ENCODE peak calls at places on chromosomes 2 and 18, in four cellular contexts. One of them, this sample, is unnamed. For H3K4me1, the result is how much of the 10 kb centered on the place peaks cover.

GRCh38 chr2:127663566-127664064 is 11.7 kb downstream of the LIMS2 start:
- DNase-seq in DND-41: no peak
- DNase-seq in left ventricle myocardium inferior: no peak
- DNase-seq in upper lobe of right lung: peak
- DNase-seq in this sample: no peak

GRCh38 chr2:198314559-198315153 is 510.3 kb downstream of the PLCL1 start:
- DNase-seq in DND-41: no peak
- DNase-seq in left ventricle myocardium inferior: no peak
- DNase-seq in upper lobe of right lung: no peak
- DNase-seq in this sample: no peak

GRCh38 chr2:159071190-159071915 is 102.9 kb downstream of the TANC1 start:
- DNase-seq in DND-41: no peak
- DNase-seq in left ventricle myocardium inferior: no peak
- DNase-seq in upper lobe of right lung: no peak
- DNase-seq in this sample: no peak

GRCh38 chr2:195861821-195862220 is 204.8 kb downstream of the SLC39A10 start:
- DNase-seq in DND-41: no peak
- DNase-seq in left ventricle myocardium inferior: no peak
- DNase-seq in upper lobe of right lung: no peak
- DNase-seq in this sample: no peak

GRCh38 chr2:113117594-113118262 is 9.7 kb upstream of the IL1RN start:
- DNase-seq in DND-41: no peak
- DNase-seq in left ventricle myocardium inferior: no peak
- DNase-seq in upper lobe of right lung: no peak
- DNase-seq in this sample: peak

GRCh38 chr2:88818381-88818780 is 126.9 kb downstream of the RPIA start:
- DNase-seq in DND-41: no peak
- DNase-seq in left ventricle myocardium inferior: no peak
- DNase-seq in upper lobe of right lung: no peak
- DNase-seq in this sample: no peak

GRCh38 chr2:121790276-121790956 is 35.0 kb downstream of the TSN start:
- DNase-seq in DND-41: no peak
- DNase-seq in left ventricle myocardium inferior: no peak
- DNase-seq in upper lobe of right lung: no peak
- DNase-seq in this sample: no peak

GRCh38 chr18:67783215-67783946 is 266.9 kb upstream of the DSEL start:
- DNase-seq in DND-41: no peak
- DNase-seq in left ventricle myocardium inferior: no peak
- DNase-seq in upper lobe of right lung: no peak
- DNase-seq in this sample: no peak

GRCh38 chr18:46623541-46623940 is 33.5 kb downstream of the LOXHD1 start:
- DNase-seq in DND-41: peak
- DNase-seq in left ventricle myocardium inferior: peak
- DNase-seq in upper lobe of right lung: no peak
- DNase-seq in this sample: no peak

GRCh38 chr2:32427672-32428622 is 71.1 kb downstream of the BIRC6 start:
- DNase-seq in DND-41: no peak
- DNase-seq in left ventricle myocardium inferior: no peak
- DNase-seq in upper lobe of right lung: no peak
- DNase-seq in this sample: no peak

GRCh38 chr2:48856144-48856543 is 100.6 kb upstream of the LHCGR start:
- DNase-seq in DND-41: no peak
- DNase-seq in left ventricle myocardium inferior: no peak
- DNase-seq in upper lobe of right lung: no peak
- DNase-seq in this sample: no peak

GRCh38 chr2:20062615-20063545 is 11.5 kb upstream of the LAPTM4A start:
- DNase-seq in DND-41: no peak
- DNase-seq in left ventricle myocardium inferior: no peak
- DNase-seq in upper lobe of right lung: no peak
- DNase-seq in this sample: no peak

GRCh38 chr2:20184067-20184938 is 40.6 kb downstream of the SDC1 start:
- DNase-seq in DND-41: no peak
- DNase-seq in left ventricle myocardium inferior: peak
- DNase-seq in upper lobe of right lung: peak
- DNase-seq in this sample: no peak

GRCh38 chr18:36567800-36568199 is 261.0 kb downstream of the TPGS2 start:
- DNase-seq in DND-41: no peak
- DNase-seq in left ventricle myocardium inferior: no peak
- DNase-seq in upper lobe of right lung: no peak
- DNase-seq in this sample: no peak

GRCh38 chr2:148813603-148814065 is 61.4 kb upstream of the KIF5C start:
- DNase-seq in DND-41: no peak
- DNase-seq in left ventricle myocardium inferior: no peak
- DNase-seq in upper lobe of right lung: no peak
- DNase-seq in this sample: no peak

GRCh38 chr18:56562479-56562878 is 75.9 kb downstream of the TXNL1 start:
- DNase-seq in DND-41: no peak
- DNase-seq in left ventricle myocardium inferior: no peak
- DNase-seq in upper lobe of right lung: no peak
- DNase-seq in this sample: no peak

GRCh38 chr2:47058061-47058931 is 96.8 kb downstream of the STPG4 start:
- DNase-seq in DND-41: no peak
- DNase-seq in left ventricle myocardium inferior: peak
- DNase-seq in upper lobe of right lung: no peak
- DNase-seq in this sample: no peak

GRCh38 chr2:72788756-72789155 is 37.1 kb downstream of the EXOC6B start:
- DNase-seq in DND-41: no peak
- DNase-seq in left ventricle myocardium inferior: no peak
- DNase-seq in upper lobe of right lung: no peak
- DNase-seq in this sample: no peak

GRCh38 chr2:234542742-234543141 is 45.9 kb upstream of the ARL4C start:
- DNase-seq in DND-41: no peak
- DNase-seq in left ventricle myocardium inferior: no peak
- DNase-seq in upper lobe of right lung: no peak
- DNase-seq in this sample: no peak

GRCh38 chr2:133586978-133587377 is 18.7 kb upstream of the NCKAP5 start:
- DNase-seq in DND-41: no peak
- DNase-seq in left ventricle myocardium inferior: no peak
- DNase-seq in upper lobe of right lung: no peak
- DNase-seq in this sample: no peak

GRCh38 chr2:206701952-206702630 is 16.1 kb downstream of the DYTN start:
- DNase-seq in DND-41: no peak
- DNase-seq in left ventricle myocardium inferior: no peak
- DNase-seq in upper lobe of right lung: no peak
- DNase-seq in this sample: no peak

GRCh38 chr2:15031745-15032240 is 399.3 kb downstream of the LRATD1 start:
- DNase-seq in DND-41: no peak
- DNase-seq in left ventricle myocardium inferior: no peak
- DNase-seq in upper lobe of right lung: no peak
- DNase-seq in this sample: no peak

GRCh38 chr18:8659609-8660242 is 45.6 kb upstream of the MTCL1 start:
- DNase-seq in DND-41: no peak
- DNase-seq in left ventricle myocardium inferior: no peak
- DNase-seq in upper lobe of right lung: no peak
- DNase-seq in this sample: no peak

GRCh38 chr2:206086683-206087350 is 843 bp upstream of the INO80D start:
- DNase-seq in DND-41: no peak
- DNase-seq in left ventricle myocardium inferior: no peak
- DNase-seq in upper lobe of right lung: no peak
- DNase-seq in this sample: no peak

GRCh38 chr2:85717308-85718005 is 23.3 kb downstream of the GNLY start:
- DNase-seq in DND-41: no peak
- DNase-seq in left ventricle myocardium inferior: no peak
- DNase-seq in upper lobe of right lung: no peak
- DNase-seq in this sample: no peak

GRCh38 chr18:56389190-56389589 is 249.2 kb downstream of the TXNL1 start:
- DNase-seq in DND-41: no peak
- DNase-seq in left ventricle myocardium inferior: no peak
- DNase-seq in upper lobe of right lung: no peak
- DNase-seq in this sample: no peak

GRCh38 chr2:25312958-25313710 is 28.6 kb downstream of the DNMT3A start:
- DNase-seq in DND-41: no peak
- DNase-seq in left ventricle myocardium inferior: no peak
- DNase-seq in upper lobe of right lung: no peak
- DNase-seq in this sample: no peak

GRCh38 chr2:58571181-58571852 is 330.2 kb upstream of the FANCL start:
- DNase-seq in DND-41: peak
- DNase-seq in left ventricle myocardium inferior: no peak
- DNase-seq in upper lobe of right lung: no peak
- DNase-seq in this sample: no peak
- TF ChIP-seq CTCF in DND-41: peak
- TF ChIP-seq CTCF in left ventricle myocardium inferior: peak
- TF ChIP-seq CTCF in upper lobe of right lung: peak
- TF ChIP-seq CTCF in this sample: peak

GRCh38 chr2:197200657-197201056 is 109.9 kb downstream of the ANKRD44 start:
- DNase-seq in DND-41: no peak
- DNase-seq in left ventricle myocardium inferior: no peak
- DNase-seq in upper lobe of right lung: no peak
- DNase-seq in this sample: no peak
- H3K4me1 ChIP-seq in DND-41: half or more
- H3K4me1 ChIP-seq in left ventricle myocardium inferior: under half
- H3K4me1 ChIP-seq in upper lobe of right lung: half or more
- H3K4me1 ChIP-seq in this sample: under half

GRCh38 chr2:135744761-135745314 is 3.2 kb downstream of the UBXN4 start:
- DNase-seq in DND-41: peak
- DNase-seq in left ventricle myocardium inferior: no peak
- DNase-seq in upper lobe of right lung: no peak
- DNase-seq in this sample: no peak
- TF ChIP-seq CTCF in DND-41: peak
- TF ChIP-seq CTCF in left ventricle myocardium inferior: peak
- TF ChIP-seq CTCF in upper lobe of right lung: peak
- TF ChIP-seq CTCF in this sample: no peak

DNA sequence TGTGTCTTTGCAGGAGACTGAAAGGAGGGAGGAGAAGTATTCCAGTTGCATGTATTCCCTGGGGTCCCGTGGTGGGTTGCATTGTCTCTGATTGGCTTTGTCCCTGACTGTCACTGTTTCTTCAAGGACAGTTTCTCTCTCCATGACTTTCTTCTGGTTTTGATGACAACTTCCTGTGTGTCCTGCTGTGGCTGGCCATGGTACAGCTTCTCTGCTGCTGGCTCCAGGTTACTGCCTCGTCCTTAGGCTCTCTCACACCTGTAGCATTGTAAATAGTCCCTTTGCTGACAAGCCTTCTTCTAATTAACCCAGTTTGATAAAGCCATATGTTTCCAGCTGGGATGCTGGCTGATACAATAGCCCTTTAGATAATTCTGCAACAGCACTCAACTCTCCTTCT is 129.0 kb downstream of the LPIN1 start:
- DNase-seq in DND-41: no peak
- DNase-seq in left ventricle myocardium inferior: no peak
- DNase-seq in upper lobe of right lung: no peak
- DNase-seq in this sample: no peak
- H3K4me1 ChIP-seq in DND-41: under half
- H3K4me1 ChIP-seq in left ventricle myocardium inferior: under half
- H3K4me1 ChIP-seq in upper lobe of right lung: under half
- H3K4me1 ChIP-seq in this sample: under half

DNA sequence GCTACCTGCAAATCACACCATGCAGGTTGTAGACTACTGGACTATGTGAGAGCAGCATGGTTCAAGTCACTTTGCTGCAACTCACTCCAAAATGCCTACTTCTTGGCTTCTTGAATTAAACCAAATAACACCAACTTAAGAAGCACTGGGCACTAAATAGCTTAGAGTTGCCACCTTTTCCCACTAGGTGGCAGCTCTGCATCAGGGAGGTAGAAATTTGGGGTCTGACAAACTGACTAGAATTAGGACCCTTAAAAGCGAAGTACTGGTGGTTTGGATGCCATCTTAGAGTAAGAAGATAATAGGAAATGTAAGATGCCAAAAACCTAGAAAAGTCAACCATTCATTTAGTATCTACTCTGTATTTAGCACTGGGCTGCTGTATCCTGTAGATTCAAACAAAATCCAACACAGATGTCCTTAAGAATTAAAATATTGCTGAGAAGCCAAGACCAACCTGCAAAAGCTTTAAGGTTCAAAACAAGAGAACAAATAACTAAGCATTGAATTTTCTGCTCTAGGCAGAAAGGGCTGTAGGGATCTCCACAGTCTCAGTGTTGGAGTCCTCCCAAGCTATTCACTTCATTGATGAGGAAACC is 65.5 kb downstream of the CCBE1 start:
- DNase-seq in DND-41: peak
- DNase-seq in left ventricle myocardium inferior: no peak
- DNase-seq in upper lobe of right lung: no peak
- DNase-seq in this sample: no peak
- TF ChIP-seq CTCF in DND-41: peak
- TF ChIP-seq CTCF in left ventricle myocardium inferior: peak
- TF ChIP-seq CTCF in upper lobe of right lung: peak
- TF ChIP-seq CTCF in this sample: peak

GRCh38 chr18:63198098-63198760 is 121.3 kb downstream of the BCL2 start:
- DNase-seq in DND-41: no peak
- DNase-seq in left ventricle myocardium inferior: no peak
- DNase-seq in upper lobe of right lung: no peak
- DNase-seq in this sample: no peak
- H3K4me1 ChIP-seq in DND-41: half or more
- H3K4me1 ChIP-seq in left ventricle myocardium inferior: under half
- H3K4me1 ChIP-seq in upper lobe of right lung: under half
- H3K4me1 ChIP-seq in this sample: under half

GRCh38 chr2:205051417-205051816 is 506.1 kb downstream of the PARD3B start:
- DNase-seq in DND-41: no peak
- DNase-seq in left ventricle myocardium inferior: no peak
- DNase-seq in upper lobe of right lung: no peak
- DNase-seq in this sample: no peak
- TF ChIP-seq CTCF in DND-41: no peak
- TF ChIP-seq CTCF in left ventricle myocardium inferior: no peak
- TF ChIP-seq CTCF in upper lobe of right lung: peak
- TF ChIP-seq CTCF in this sample: no peak

DNA sequence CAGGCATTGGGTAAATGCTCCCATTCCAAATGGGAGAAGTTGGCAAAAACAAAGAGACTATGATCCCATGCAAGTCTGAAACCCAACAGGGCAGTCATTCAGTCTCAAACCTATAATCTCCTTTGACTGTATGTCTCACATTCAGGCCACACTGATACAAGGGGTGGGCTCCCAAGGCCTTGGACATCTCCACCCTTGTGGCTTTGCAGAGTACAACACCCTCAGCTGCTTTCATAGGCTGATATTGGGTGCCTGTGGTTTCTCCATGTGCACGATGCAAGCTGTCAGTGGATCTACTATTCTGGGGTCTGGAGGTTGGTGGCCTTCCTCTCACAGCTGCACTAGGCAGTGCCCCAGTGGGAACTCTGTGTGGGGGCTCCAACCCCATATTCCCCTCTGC is 141.7 kb upstream of the CAB39 start:
- DNase-seq in DND-41: no peak
- DNase-seq in left ventricle myocardium inferior: no peak
- DNase-seq in upper lobe of right lung: no peak
- DNase-seq in this sample: no peak
- H3K4me1 ChIP-seq in DND-41: under half
- H3K4me1 ChIP-seq in left ventricle myocardium inferior: under half
- H3K4me1 ChIP-seq in upper lobe of right lung: under half
- H3K4me1 ChIP-seq in this sample: under half